ENCODE peak calls at places on chromosomes 11 and 22, in ten cellular contexts. C is fibroblast of mammary gland, E is Calu3, J is psoas muscle, X is H9, R is choroid plexus epithelial cell, W is astrocyte of the spinal cord, O is astrocyte, K is OCI-LY7, H is fibroblast of the aortic adventitia. V is an unnamed sample.

GRCh38 chr11:26992031-26992541 is 1.8 kb upstream of the FIBIN start:
- DNase-seq in C (peak), E (no peak), J (no peak), X (no peak), R (peak), W (peak), O (peak), K (no peak), H (peak), V (peak)

GRCh38 chr11:8262552-8263108 is 1.0 kb downstream of the LMO1 start:
- DNase-seq in C (peak), E (peak), J (peak), X (peak), R (peak), W (peak), O (peak), K (no peak), H (peak), V (peak)

GRCh38 chr11:65355776-65356393 is 1.3 kb downstream of the TIGD3 start:
- DNase-seq in C (peak), E (no peak), J (peak), X (peak), R (peak), W (peak), O (no peak), K (no peak), H (peak), V (no peak)

GRCh38 chr11:69664103-69664775 is 10.9 kb downstream of the LTO1 start:
- DNase-seq in C (no peak), E (no peak), J (no peak), X (no peak), R (no peak), W (no peak), O (no peak), K (no peak), H (no peak), V (no peak)

GRCh38 chr11:19890308-19890707 is 177.7 kb downstream of the NAV2 start:
- DNase-seq in C (peak), E (no peak), J (no peak), X (no peak), R (peak), W (peak), O (peak), K (no peak), H (peak), V (no peak)

GRCh38 chr11:62911137-62912130 is 9.7 kb downstream of the CHRM1 start:
- DNase-seq in C (no peak), E (no peak), J (no peak), X (no peak), R (no peak), W (no peak), O (no peak), K (no peak), H (no peak), V (no peak)

GRCh38 chr11:115996808-115997188 is 492.6 kb upstream of the CADM1 start:
- DNase-seq in C (no peak), E (no peak), J (no peak), X (no peak), R (no peak), W (no peak), O (no peak), K (no peak), H (no peak), V (no peak)

GRCh38 chr11:68913188-68913587 is 9.5 kb downstream of the IGHMBP2 start:
- DNase-seq in C (no peak), E (no peak), J (no peak), X (no peak), R (no peak), W (no peak), O (no peak), K (no peak), H (no peak), V (no peak)

GRCh38 chr11:69000831-69001245 is 12.2 kb downstream of the MRGPRF start:
- DNase-seq in C (peak), E (peak), J (no peak), X (peak), R (peak), W (peak), O (peak), K (no peak), H (peak), V (peak)

GRCh38 chr11:92224394-92225205 is at the start of gene FAT3:
- DNase-seq in C (peak), E (peak), J (peak), X (peak), R (peak), W (peak), O (peak), K (no peak), H (no peak), V (no peak)

GRCh38 chr22:39716534-39716933 is 146.0 kb downstream of the CACNA1I start:
- DNase-seq in C (no peak), E (no peak), J (no peak), X (no peak), R (no peak), W (no peak), O (no peak), K (no peak), H (no peak), V (no peak)

GRCh38 chr11:61803889-61804647 is 11.4 kb downstream of the FEN1 start:
- DNase-seq in C (peak), E (no peak), J (no peak), X (no peak), R (peak), W (peak), O (peak), K (no peak), H (peak), V (no peak)

GRCh38 chr11:105108247-105108646 is 31.3 kb downstream of the CARD18 start:
- DNase-seq in C (no peak), E (no peak), J (no peak), X (no peak), R (no peak), W (no peak), O (peak), K (no peak), H (no peak), V (no peak)

GRCh38 chr11:15095736-15096228 is 18.9 kb upstream of the INSC start:
- DNase-seq in C (peak), E (no peak), J (no peak), X (no peak), R (no peak), W (no peak), O (no peak), K (no peak), H (no peak), V (no peak)

GRCh38 chr22:21073023-21073422 is 27.3 kb downstream of the LRRC74B start:
- DNase-seq in C (no peak), E (no peak), J (no peak), X (no peak), R (no peak), W (no peak), O (no peak), K (no peak), H (no peak), V (no peak)

GRCh38 chr11:68138256-68138655 is 17.1 kb upstream of the CHKA start:
- DNase-seq in C (no peak), E (no peak), J (no peak), X (no peak), R (no peak), W (no peak), O (no peak), K (no peak), H (no peak), V (no peak)

GRCh38 chr22:23035557-23036277 is 34.6 kb upstream of the GNAZ start:
- DNase-seq in C (no peak), E (no peak), J (no peak), X (no peak), R (no peak), W (no peak), O (no peak), K (peak), H (no peak), V (no peak)

GRCh38 chr11:128328955-128329551 is 258.3 kb downstream of the ETS1 start:
- DNase-seq in C (no peak), E (no peak), J (peak), X (no peak), R (no peak), W (no peak), O (no peak), K (no peak), H (no peak), V (no peak)

GRCh38 chr22:36398602-36399472 is 11.1 kb upstream of the MYH9 start:
- DNase-seq in C (peak), E (peak), J (no peak), X (no peak), R (peak), W (peak), O (peak), K (no peak), H (peak), V (no peak)

GRCh38 chr22:48407256-48407955 is 1420.3 kb downstream of the BRD1 start:
- DNase-seq in C (no peak), E (no peak), J (no peak), X (no peak), R (no peak), W (no peak), O (no peak), K (no peak), H (no peak), V (no peak)

GRCh38 chr11:73270855-73271477 is 1.2 kb upstream of the P2RY6 start:
- DNase-seq in C (no peak), E (no peak), J (no peak), X (peak), R (no peak), W (no peak), O (no peak), K (no peak), H (no peak), V (no peak)

GRCh38 chr22:50087646-50088045 is 2.2 kb upstream of the MOV10L1 start:
- DNase-seq in C (no peak), E (no peak), J (no peak), X (no peak), R (no peak), W (no peak), O (no peak), K (no peak), H (no peak), V (no peak)

GRCh38 chr11:1766719-1767398 is 3.1 kb upstream of the CTSD start:
- DNase-seq in C (no peak), E (no peak), J (no peak), X (no peak), R (no peak), W (no peak), O (no peak), K (no peak), H (no peak), V (no peak)

DNA sequence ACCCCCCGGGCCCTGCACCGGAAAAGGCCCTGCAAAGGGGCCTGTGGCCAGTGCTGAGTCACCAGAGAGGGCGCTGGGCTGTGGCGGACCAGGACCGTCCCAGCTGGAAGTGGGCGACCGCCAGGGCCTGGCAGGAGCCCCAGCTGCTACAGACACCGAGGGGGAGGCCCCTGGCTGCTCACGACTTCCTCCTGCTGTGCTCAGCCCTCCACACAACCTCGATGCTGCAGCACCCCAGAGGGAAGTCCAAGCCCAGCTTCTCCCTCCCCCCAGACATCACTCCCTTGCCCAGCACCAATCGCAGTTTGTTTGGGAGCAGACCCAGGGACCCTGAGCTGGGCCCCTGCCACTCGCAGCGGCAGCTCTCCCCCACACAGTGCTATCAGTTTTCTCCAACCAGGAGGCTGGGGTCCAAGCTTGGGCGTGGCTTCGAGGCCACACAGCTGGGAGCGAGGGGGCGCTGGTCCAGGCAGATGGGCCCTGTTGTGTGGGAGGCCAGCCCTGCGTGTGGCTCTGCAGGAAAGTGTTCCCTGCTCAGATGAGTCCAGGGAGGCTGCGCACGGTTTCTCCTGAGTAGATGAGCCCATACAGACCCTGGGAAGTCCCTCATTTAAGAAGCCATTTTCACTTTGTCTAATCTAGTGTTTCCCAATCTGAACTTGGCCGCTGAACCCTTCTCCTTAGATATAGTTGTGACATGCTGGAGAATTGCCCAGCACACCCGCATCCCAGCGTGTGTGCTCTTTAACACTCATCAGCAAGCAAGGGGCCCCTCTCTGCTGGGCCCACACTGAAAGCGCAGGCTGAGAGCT is 5.6 kb upstream of the SH3BP1 start:
- DNase-seq in C (peak), E (no peak), J (peak), X (peak), R (peak), W (peak), O (peak), K (peak), H (peak), V (peak)
- TF ChIP-seq CTCF in C (peak), E (no peak), J (no peak), X (no peak), R (peak), W (peak), O (no peak), K (peak), H (peak), V (peak)

GRCh38 chr11:134223836-134224709 is at the start of the genes NCAPD3 and VPS26B:
- DNase-seq in C (peak), E (peak), J (peak), X (peak), R (peak), W (peak), O (peak), K (peak), H (peak), V (peak)
- TF ChIP-seq CTCF in C (no peak), E (no peak), J (no peak), X (no peak), R (no peak), W (no peak), O (no peak), K (no peak), H (no peak), V (no peak)

GRCh38 chr11:103338621-103339484 is 229.6 kb downstream of the DYNC2H1 start:
- DNase-seq in C (peak), E (peak), J (no peak), X (peak), R (peak), W (peak), O (peak), K (no peak), H (peak), V (no peak)
- TF ChIP-seq CTCF in C (peak), E (no peak), J (no peak), X (peak), R (peak), W (peak), O (no peak), K (no peak), H (no peak), V (peak)

DNA sequence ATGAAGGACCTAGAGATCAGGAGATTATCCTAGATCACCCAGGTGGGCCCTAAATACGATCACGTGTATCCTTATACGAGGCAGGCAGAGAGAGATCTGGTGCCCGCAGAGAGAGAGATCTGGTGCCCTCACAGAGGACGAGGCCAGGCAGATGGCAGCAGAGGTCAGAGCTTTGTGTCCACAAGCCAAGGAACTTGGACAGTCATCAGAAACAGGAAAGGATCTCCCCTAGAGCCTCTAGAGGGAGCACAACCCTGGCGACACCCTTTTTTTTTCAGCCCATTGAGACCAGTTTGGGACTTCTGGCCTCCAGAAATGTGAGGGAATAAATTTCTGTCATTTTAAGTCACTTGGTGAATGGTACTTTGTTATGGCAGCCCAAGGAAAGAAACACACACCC is 25.5 kb upstream of the TIMP3 start:
- DNase-seq in C (no peak), E (no peak), J (no peak), X (no peak), R (no peak), W (no peak), O (no peak), K (peak), H (no peak), V (no peak)
- TF ChIP-seq CTCF in C (peak), E (peak), J (peak), X (peak), R (peak), W (peak), O (peak), K (peak), H (peak), V (peak)

V was measured in AG09319.